ENCODE peak calls at places on chromosomes 16 and 17, in four cellular contexts. B is GM13977, U is GM13976, C is GM06990. W is an unnamed sample.

GRCh38 chr16:2810651-2811050 is 6.4 kb upstream of the PRSS21 start:
- DNase-seq in B (no peak), U (no peak), C (no peak), W (no peak)

GRCh38 chr16:56774009-56774408 is 44.1 kb downstream of the NUP93 start:
- DNase-seq in B (no peak), U (no peak), C (no peak), W (no peak)

GRCh38 chr17:80781851-80782277 is 209.8 kb upstream of the CHMP6 start:
- DNase-seq in B (no peak), U (no peak), C (no peak), W (no peak)

GRCh38 chr16:11632455-11632921 is 35.8 kb upstream of the SNN start:
- DNase-seq in B (no peak), U (no peak), C (no peak), W (no peak)

GRCh38 chr17:50635720-50636144 is 1.1 kb downstream of the ABCC3 start:
- DNase-seq in B (no peak), U (no peak), C (no peak), W (no peak)

GRCh38 chr16:51008037-51008436 is 143.0 kb downstream of the SALL1 start:
- DNase-seq in B (no peak), U (no peak), C (no peak), W (no peak)

GRCh38 chr16:85286066-85286712 is 173.9 kb upstream of the CIBAR2 start:
- DNase-seq in B (no peak), U (no peak), C (no peak), W (no peak)

GRCh38 chr17:75031972-75032895 is 14.5 kb downstream of the ATP5PD start:
- DNase-seq in B (peak), U (peak), C (no peak), W (peak)

GRCh38 chr16:58011652-58012051 is 10.4 kb downstream of the USB1 start:
- DNase-seq in B (no peak), U (no peak), C (no peak), W (no peak)

GRCh38 chr17:34154916-34155730 is 100.0 kb upstream of the CCL2 start:
- DNase-seq in B (no peak), U (no peak), C (no peak), W (no peak)

GRCh38 chr17:33639103-33639991 is 346.3 kb upstream of the ASIC2 start:
- DNase-seq in B (no peak), U (no peak), C (no peak), W (no peak)

GRCh38 chr16:78381060-78381459 is 281.6 kb downstream of the WWOX start:
- DNase-seq in B (no peak), U (no peak), C (no peak), W (no peak)

GRCh38 chr16:67723151-67723915 is 4.2 kb upstream of the GFOD2 start:
- DNase-seq in B (no peak), U (no peak), C (no peak), W (no peak)

GRCh38 chr17:41676058-41676419 is 12.6 kb upstream of the EIF1 start:
- DNase-seq in B (no peak), U (no peak), C (no peak), W (no peak)

GRCh38 chr17:40111221-40112128 is 10.3 kb upstream of the MSL1 start:
- DNase-seq in B (peak), U (peak), C (peak), W (peak)

GRCh38 chr16:50040028-50040427 is 15.0 kb downstream of the CNEP1R1 start:
- DNase-seq in B (no peak), U (no peak), C (no peak), W (no peak)

GRCh38 chr16:796296-797119 is 4.0 kb downstream of the GNG13 start:
- DNase-seq in B (no peak), U (no peak), C (no peak), W (no peak)

GRCh38 chr17:43468746-43469544 is 14.8 kb upstream of the DHX8 start:
- DNase-seq in B (no peak), U (no peak), C (no peak), W (no peak)

GRCh38 chr17:72175787-72176515 is 55.1 kb downstream of the SOX9 start:
- DNase-seq in B (no peak), U (no peak), C (no peak), W (no peak)

GRCh38 chr17:56440391-56440790 is 153.1 kb upstream of the NOG start:
- DNase-seq in B (no peak), U (no peak), C (no peak), W (no peak)

GRCh38 chr17:42660692-42661345 is 1.7 kb downstream of the TUBG2 start:
- DNase-seq in B (peak), U (no peak), C (no peak), W (no peak)

GRCh38 chr17:80663783-80664206 is 119.2 kb downstream of the RPTOR start:
- DNase-seq in B (no peak), U (no peak), C (no peak), W (no peak)

GRCh38 chr16:53960954-53961616 is 257.1 kb downstream of the FTO start:
- DNase-seq in B (no peak), U (no peak), C (no peak), W (no peak)

GRCh38 chr16:11610580-11610979 is 23.9 kb upstream of the LITAF start:
- DNase-seq in B (no peak), U (no peak), C (no peak), W (no peak)

GRCh38 chr16:24853830-24854229 is 8.1 kb downstream of the SLC5A11 start:
- DNase-seq in B (no peak), U (no peak), C (no peak), W (no peak)

GRCh38 chr17:19719365-19720209 is 3.2 kb upstream of the SLC47A2 start:
- DNase-seq in B (no peak), U (no peak), C (no peak), W (no peak)

GRCh38 chr17:12180644-12181261 is 160.1 kb downstream of the MAP2K4 start:
- DNase-seq in B (peak), U (peak), C (no peak), W (peak)

GRCh38 chr16:81496742-81497141 is 52.1 kb downstream of the CMIP start:
- DNase-seq in B (no peak), U (no peak), C (no peak), W (no peak)

GRCh38 chr17:2693561-2694380 is 17.8 kb downstream of the CLUH start:
- DNase-seq in B (peak), U (peak), C (no peak), W (peak)

GRCh38 chr16:11350531-11351335 is 5.5 kb downstream of the RMI2 start:
- DNase-seq in B (no peak), U (no peak), C (no peak), W (no peak)

GRCh38 chr17:64145751-64146417 is 15.9 kb upstream of the ERN1 start:
- DNase-seq in B (peak), U (peak), C (peak), W (peak)
- TF ChIP-seq CTCF in B (no peak), U (no peak), C (no peak), W (no peak)

GRCh38 chr17:17134051-17134951 is 71.8 kb downstream of the PLD6 start:
- DNase-seq in B (no peak), U (no peak), C (no peak), W (no peak)

GRCh38 chr17:17130077-17130844 is 75.9 kb downstream of the PLD6 start:
- DNase-seq in B (no peak), U (no peak), C (no peak), W (no peak)

GRCh38 chr17:17134952-17135340 is 71.2 kb downstream of the PLD6 start:
- DNase-seq in B (no peak), U (no peak), C (no peak), W (no peak)

GRCh38 chr17:17131876-17132275 is 74.3 kb downstream of the PLD6 start:
- DNase-seq in B (no peak), U (no peak), C (no peak), W (no peak)

GRCh38 chr17:17132746-17133145 is 73.4 kb downstream of the PLD6 start:
- DNase-seq in B (no peak), U (no peak), C (no peak), W (no peak)
- TF ChIP-seq CTCF in B (no peak), U (no peak), C (no peak), W (no peak)

GRCh38 chr17:76141212-76142043 is at the start of gene FOXJ1:
- DNase-seq in B (peak), U (peak), C (peak), W (peak)
- TF ChIP-seq CTCF in B (no peak), U (no peak), C (no peak), W (no peak)

GRCh38 chr17:49515196-49515770 is 20.2 kb downstream of the NGFR start:
- DNase-seq in B (peak), U (peak), C (peak), W (peak)
- TF ChIP-seq CTCF in B (no peak), U (no peak), C (no peak), W (no peak)

W was measured in GM10248.